ENCODE peak calls at places on chromosomes 11 and 22, in seven cellular contexts. F is CD8-positive, alpha-beta T cell; X is endodermal cell; S is stomach; P is H7; O is AG09309; Q is PC-9. A is an unnamed sample.

GRCh38 chr11:31800398-31801265 is 10.5 kb downstream of the PAX6 start:
- DNase-seq in F (no peak), X (peak), S (no peak), P (no peak), O (no peak), Q (no peak), A (no peak)

GRCh38 chr11:46827995-46828394 is 18.1 kb downstream of the CKAP5 start:
- DNase-seq in F (no peak), X (no peak), S (no peak), P (no peak), O (no peak), Q (no peak), A (no peak)

GRCh38 chr11:35515224-35515623 is 10.2 kb downstream of the PAMR1 start:
- DNase-seq in F (no peak), X (no peak), S (no peak), P (no peak), O (no peak), Q (no peak), A (no peak)

GRCh38 chr11:120388261-120388660 is 52.0 kb downstream of the ARHGEF12 start:
- DNase-seq in F (no peak), X (no peak), S (no peak), P (no peak), O (no peak), Q (no peak), A (no peak)

GRCh38 chr11:95115597-95115996 is 26.0 kb downstream of the ENDOD1 start:
- DNase-seq in F (no peak), X (no peak), S (no peak), P (no peak), O (no peak), Q (no peak), A (no peak)

GRCh38 chr22:41447435-41448188 is 1.0 kb upstream of the TOB2 start:
- DNase-seq in F (peak), X (peak), S (peak), P (peak), O (no peak), Q (peak), A (no peak)

GRCh38 chr11:66967670-66968425 is 7.3 kb upstream of the C11orf86 start:
- DNase-seq in F (no peak), X (no peak), S (no peak), P (no peak), O (peak), Q (no peak), A (no peak)

GRCh38 chr11:84552791-84553190 is 1074.4 kb downstream of the DLG2 start:
- DNase-seq in F (no peak), X (no peak), S (no peak), P (no peak), O (no peak), Q (no peak), A (no peak)

GRCh38 chr11:102139081-102139498 is 28.8 kb downstream of the YAP1 start:
- DNase-seq in F (no peak), X (no peak), S (no peak), P (no peak), O (peak), Q (peak), A (no peak)

GRCh38 chr11:122122179-122122578 is 6.2 kb upstream of the BLID start:
- DNase-seq in F (no peak), X (no peak), S (no peak), P (no peak), O (no peak), Q (no peak), A (no peak)

GRCh38 chr11:122123258-122123929 is 7.4 kb upstream of the BLID start:
- DNase-seq in F (no peak), X (no peak), S (no peak), P (no peak), O (no peak), Q (no peak), A (no peak)

GRCh38 chr11:122115520-122116343 is at the start of gene BLID:
- DNase-seq in F (no peak), X (peak), S (peak), P (no peak), O (no peak), Q (no peak), A (peak)

GRCh38 chr11:122116591-122116990 is 576 bp upstream of the BLID start:
- DNase-seq in F (no peak), X (no peak), S (no peak), P (no peak), O (no peak), Q (no peak), A (no peak)

GRCh38 chr11:122120096-122120495 is 4.1 kb upstream of the BLID start:
- DNase-seq in F (no peak), X (no peak), S (no peak), P (no peak), O (no peak), Q (no peak), A (no peak)
- H3K4me3 ChIP-seq in F (no peak), X (no peak), S (no peak), P (no peak), O (no peak), Q (no peak), A (no peak)

GRCh38 chr11:128686745-128687177 is 7.1 kb upstream of the FLI1 start:
- DNase-seq in F (peak), X (peak), S (peak), P (peak), O (no peak), Q (no peak), A (no peak)
- H3K4me3 ChIP-seq in F (peak), X (peak), S (peak), P (peak), O (peak), Q (no peak), A (no peak)

DNA sequence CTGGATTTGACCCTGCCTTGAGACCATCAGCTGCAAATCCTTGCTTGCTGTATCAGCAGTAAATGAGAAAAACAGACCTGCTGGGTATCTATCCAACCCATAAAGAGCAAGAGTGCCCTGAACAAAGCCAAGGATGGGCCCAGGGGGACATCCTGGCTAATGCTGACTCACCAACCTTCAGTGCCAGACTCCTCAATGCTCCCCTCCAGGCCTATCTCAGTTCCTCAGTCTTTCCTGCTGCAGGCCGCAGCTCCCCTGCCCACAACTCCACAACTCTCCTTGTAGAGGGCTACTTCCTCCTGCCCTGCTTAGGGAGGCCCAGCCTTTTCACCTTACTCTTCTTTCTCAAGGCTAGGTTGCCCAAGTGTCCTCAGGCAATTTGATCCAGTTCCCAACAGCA is 2.6 kb downstream of the LAMTOR1 start:
- DNase-seq in F (no peak), X (no peak), S (no peak), P (no peak), O (no peak), Q (no peak), A (no peak)
- H3K4me3 ChIP-seq in F (no peak), X (no peak), S (no peak), P (no peak), O (no peak), Q (no peak), A (no peak)

GRCh38 chr11:93852242-93852641 is 1.8 kb upstream of the VSTM5 start:
- DNase-seq in F (no peak), X (peak), S (no peak), P (no peak), O (no peak), Q (no peak), A (no peak)

GRCh38 chr11:93849751-93850584 is 450 bp downstream of the VSTM5 start:
- DNase-seq in F (no peak), X (peak), S (peak), P (peak), O (no peak), Q (peak), A (no peak)

GRCh38 chr11:93849201-93849600 is 1.2 kb downstream of the VSTM5 start:
- DNase-seq in F (no peak), X (peak), S (no peak), P (no peak), O (no peak), Q (no peak), A (no peak)

GRCh38 chr11:93846411-93846810 is 4.0 kb downstream of the VSTM5 start:
- DNase-seq in F (no peak), X (no peak), S (no peak), P (no peak), O (no peak), Q (no peak), A (no peak)

GRCh38 chr11:93850585-93851018 is at the start of gene VSTM5:
- DNase-seq in F (no peak), X (no peak), S (no peak), P (no peak), O (no peak), Q (no peak), A (no peak)
- H3K4me3 ChIP-seq in F (no peak), X (no peak), S (peak), P (peak), O (peak), Q (peak), A (no peak)

DNA sequence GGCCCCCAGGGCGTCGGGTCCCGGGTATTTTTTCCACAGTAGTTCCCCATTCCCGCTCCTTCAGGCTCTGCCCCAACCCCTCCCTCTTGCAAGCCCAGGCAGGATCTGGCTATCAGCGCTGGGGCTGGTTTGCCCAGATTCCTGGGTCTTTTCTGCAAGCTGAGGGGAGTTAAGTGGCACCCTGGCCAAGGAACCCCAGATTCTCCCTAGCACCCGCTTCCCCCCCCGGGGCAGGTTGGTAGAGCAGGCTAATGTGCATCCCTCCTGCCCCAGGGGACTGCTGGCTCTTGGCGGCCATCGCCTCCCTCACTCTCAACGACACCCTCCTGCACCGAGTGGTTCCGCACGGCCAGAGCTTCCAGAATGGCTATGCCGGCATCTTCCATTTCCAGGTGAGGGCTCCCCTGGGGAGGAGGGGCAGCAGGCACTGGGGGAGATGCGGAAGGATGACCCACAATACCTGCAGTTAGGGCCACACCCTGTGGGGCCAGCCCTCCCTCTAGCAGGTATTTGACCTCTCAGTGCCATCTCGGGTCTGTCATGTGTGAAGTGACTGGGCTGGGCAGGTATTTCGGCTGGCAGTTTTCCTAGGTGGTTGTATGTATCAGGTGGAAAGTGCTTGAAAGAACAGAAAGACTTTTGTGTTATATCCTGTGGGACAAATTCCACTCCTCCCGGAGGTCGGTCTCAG is 1.6 kb downstream of the CAPN1 start:
- DNase-seq in F (no peak), X (peak), S (no peak), P (peak), O (no peak), Q (peak), A (no peak)
- H3K4me3 ChIP-seq in F (no peak), X (peak), S (peak), P (peak), O (peak), Q (peak), A (no peak)

GRCh38 chr22:24977370-24978230 is 25.1 kb downstream of the KIAA1671 start:
- DNase-seq in F (no peak), X (peak), S (no peak), P (no peak), O (no peak), Q (no peak), A (no peak)
- H3K4me3 ChIP-seq in F (no peak), X (no peak), S (no peak), P (no peak), O (no peak), Q (no peak), A (no peak)

GRCh38 chr11:112160452-112160851 is 3.4 kb downstream of the IL18 start:
- DNase-seq in F (no peak), X (no peak), S (no peak), P (no peak), O (no peak), Q (no peak), A (no peak)

GRCh38 chr11:112163875-112164521 is at the start of gene IL18:
- DNase-seq in F (no peak), X (peak), S (peak), P (peak), O (no peak), Q (peak), A (no peak)

GRCh38 chr11:112161012-112161411 is 2.9 kb downstream of the IL18 start:
- DNase-seq in F (no peak), X (no peak), S (no peak), P (no peak), O (no peak), Q (no peak), A (no peak)

GRCh38 chr11:112165049-112165448 is 1.2 kb upstream of the IL18 start:
- DNase-seq in F (no peak), X (no peak), S (no peak), P (no peak), O (no peak), Q (no peak), A (no peak)

DNA sequence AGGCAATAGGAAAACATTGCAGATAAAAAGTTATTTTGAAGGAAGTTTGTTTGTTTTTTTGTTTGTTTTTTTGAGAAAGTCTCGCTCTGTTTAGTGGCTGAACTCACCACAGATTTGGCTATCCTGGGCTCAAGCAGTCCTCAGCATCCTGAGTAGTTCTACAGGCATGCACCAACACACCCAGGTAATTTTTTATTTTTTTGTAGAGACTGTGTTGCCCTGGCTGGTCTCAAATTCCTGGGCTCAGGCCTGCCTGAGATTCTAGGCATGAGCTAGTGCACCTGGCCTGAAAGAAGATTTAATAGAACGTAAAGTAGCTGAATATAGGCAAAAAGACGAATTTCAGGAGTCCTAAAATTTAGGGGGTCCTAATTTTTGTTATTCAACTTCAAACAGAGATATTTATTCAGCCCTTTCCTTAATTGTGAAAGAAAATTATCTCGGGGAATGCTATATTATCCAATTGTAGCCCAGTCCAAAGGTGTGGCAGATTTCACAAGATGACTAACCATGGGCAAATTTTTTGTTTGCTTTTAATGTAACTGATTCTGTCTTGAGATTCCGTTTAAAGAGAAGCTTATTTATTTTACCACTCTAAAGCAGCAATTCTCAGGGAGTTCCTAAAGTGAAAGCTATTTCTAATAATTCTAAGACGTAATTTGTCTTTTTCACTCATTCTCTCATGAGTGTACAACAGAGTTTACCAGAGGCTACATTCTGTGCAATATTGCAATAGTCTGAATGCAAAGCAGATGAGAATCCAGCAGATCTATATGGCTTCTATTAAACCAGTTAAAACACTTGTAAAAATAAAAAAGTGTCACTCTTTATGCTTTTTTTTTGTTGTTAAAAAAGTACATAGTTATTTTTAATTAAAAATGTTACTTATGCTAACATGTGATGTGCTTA is 879 bp downstream of the IL18 start:
- DNase-seq in F (no peak), X (no peak), S (no peak), P (no peak), O (no peak), Q (peak), A (no peak)
- H3K4me3 ChIP-seq in F (no peak), X (no peak), S (no peak), P (no peak), O (no peak), Q (peak), A (no peak)

GRCh38 chr11:73391665-73392064 is 15.5 kb downstream of the RELT start:
- DNase-seq in F (no peak), X (no peak), S (no peak), P (no peak), O (no peak), Q (no peak), A (no peak)
- H3K4me3 ChIP-seq in F (no peak), X (no peak), S (no peak), P (no peak), O (no peak), Q (no peak), A (no peak)